ENCODE peak calls at places on chromosomes 2 and 18, in seven cellular contexts. H, Q, J, I, D, T and N are unnamed samples.

GRCh38 chr2:234840336-234840735 is 111.5 kb upstream of the SH3BP4 start:
- DNase-seq in H (no peak), Q (no peak), J (peak), I (peak), D (peak), T (peak), N (peak)

GRCh38 chr2:19195681-19196080 is 162.7 kb downstream of the OSR1 start:
- DNase-seq in H (no peak), Q (no peak), J (peak), I (no peak), D (no peak), T (no peak), N (no peak)

GRCh38 chr2:20650412-20650879 is 452 bp downstream of the HS1BP3 start:
- DNase-seq in H (no peak), Q (peak), J (no peak), I (no peak), D (no peak), T (no peak), N (no peak)

GRCh38 chr2:239693330-239693729 is 292.5 kb upstream of the HDAC4 start:
- DNase-seq in H (no peak), Q (no peak), J (no peak), I (no peak), D (no peak), T (no peak), N (no peak)

GRCh38 chr2:118994778-118995177 is 52.8 kb downstream of the MARCO start:
- DNase-seq in H (peak), Q (no peak), J (no peak), I (no peak), D (no peak), T (no peak), N (no peak)

GRCh38 chr2:112973156-112973555 is 4.7 kb upstream of the IL36G start:
- DNase-seq in H (no peak), Q (no peak), J (no peak), I (no peak), D (no peak), T (no peak), N (no peak)

GRCh38 chr2:147214900-147215299 is 629.9 kb upstream of the ACVR2A start:
- DNase-seq in H (no peak), Q (no peak), J (no peak), I (no peak), D (peak), T (no peak), N (no peak)

GRCh38 chr2:39304200-39304599 is 60.4 kb upstream of the CDKL4 start:
- DNase-seq in H (no peak), Q (no peak), J (no peak), I (peak), D (no peak), T (no peak), N (no peak)

GRCh38 chr2:3642521-3643215 is 15.3 kb upstream of the ALLC start:
- DNase-seq in H (no peak), Q (no peak), J (no peak), I (no peak), D (no peak), T (peak), N (no peak)

GRCh38 chr2:218879881-218880748 is 537 bp upstream of the WNT10A start:
- DNase-seq in H (peak), Q (no peak), J (no peak), I (no peak), D (no peak), T (peak), N (peak)

GRCh38 chr2:26629751-26630150 is 11.4 kb downstream of the CIB4 start:
- DNase-seq in H (no peak), Q (no peak), J (no peak), I (no peak), D (no peak), T (no peak), N (no peak)

GRCh38 chr2:209525336-209525735 is 101.5 kb downstream of the MAP2 start:
- DNase-seq in H (no peak), Q (no peak), J (no peak), I (no peak), D (no peak), T (no peak), N (no peak)

GRCh38 chr2:74440005-74440377 is 1.7 kb downstream of the RTKN start:
- DNase-seq in H (no peak), Q (no peak), J (peak), I (peak), D (peak), T (no peak), N (peak)

GRCh38 chr2:46814160-46814559 is 101.4 kb downstream of the MCFD2 start:
- DNase-seq in H (no peak), Q (no peak), J (peak), I (peak), D (peak), T (no peak), N (no peak)

GRCh38 chr18:74692367-74693013 is 94.8 kb downstream of the ZNF407 start:
- DNase-seq in H (no peak), Q (peak), J (no peak), I (no peak), D (no peak), T (no peak), N (no peak)

GRCh38 chr2:225472161-225472560 is 72.7 kb downstream of the NYAP2 start:
- DNase-seq in H (no peak), Q (no peak), J (no peak), I (no peak), D (peak), T (peak), N (no peak)

GRCh38 chr2:96260404-96261260 is 5.2 kb downstream of the TMEM127 start:
- DNase-seq in H (no peak), Q (peak), J (peak), I (peak), D (peak), T (peak), N (peak)

GRCh38 chr2:120764434-120764833 is 28.8 kb downstream of the GLI2 start:
- DNase-seq in H (no peak), Q (no peak), J (no peak), I (no peak), D (no peak), T (no peak), N (no peak)

GRCh38 chr2:71827973-71828372 is 319.7 kb downstream of the CYP26B1 start:
- DNase-seq in H (no peak), Q (no peak), J (no peak), I (no peak), D (no peak), T (no peak), N (no peak)

GRCh38 chr2:18171191-18172139 is 293.0 kb downstream of the KCNS3 start:
- DNase-seq in H (no peak), Q (no peak), J (peak), I (peak), D (no peak), T (no peak), N (no peak)

GRCh38 chr2:133331437-133331836 is 236.8 kb downstream of the NCKAP5 start:
- DNase-seq in H (no peak), Q (no peak), J (no peak), I (no peak), D (no peak), T (no peak), N (no peak)

GRCh38 chr2:82650038-82650437 is 1809.0 kb downstream of the SUCLG1 start:
- DNase-seq in H (no peak), Q (peak), J (no peak), I (no peak), D (no peak), T (no peak), N (no peak)

GRCh38 chr2:5140367-5140766 is 551.8 kb upstream of the SOX11 start:
- DNase-seq in H (no peak), Q (no peak), J (peak), I (peak), D (no peak), T (no peak), N (no peak)

GRCh38 chr2:58428553-58429284 is 187.6 kb upstream of the FANCL start:
- DNase-seq in H (no peak), Q (no peak), J (no peak), I (peak), D (peak), T (no peak), N (peak)

GRCh38 chr18:58590231-58590630 is 38.7 kb downstream of the ALPK2 start:
- DNase-seq in H (no peak), Q (no peak), J (peak), I (peak), D (peak), T (peak), N (peak)

GRCh38 chr2:51612387-51612786 is 580.5 kb upstream of the NRXN1 start:
- DNase-seq in H (no peak), Q (no peak), J (no peak), I (no peak), D (no peak), T (no peak), N (no peak)

GRCh38 chr18:37299471-37300304 is 265.9 kb downstream of the CELF4 start:
- DNase-seq in H (no peak), Q (peak), J (peak), I (peak), D (peak), T (no peak), N (no peak)

GRCh38 chr2:175203621-175204496 is 22.3 kb upstream of the ATP5MC3 start:
- DNase-seq in H (peak), Q (peak), J (peak), I (peak), D (peak), T (peak), N (peak)

GRCh38 chr2:241300000-241300399 is 15.5 kb downstream of the HDLBP start:
- DNase-seq in H (peak), Q (no peak), J (no peak), I (no peak), D (no peak), T (no peak), N (no peak)

GRCh38 chr2:12688156-12688555 is 28.6 kb upstream of the TRIB2 start:
- DNase-seq in H (no peak), Q (no peak), J (no peak), I (no peak), D (no peak), T (no peak), N (no peak)

GRCh38 chr2:231181848-231182247 is 16.6 kb upstream of the ARMC9 start:
- DNase-seq in H (no peak), Q (peak), J (peak), I (peak), D (no peak), T (no peak), N (no peak)

GRCh38 chr2:69227717-69228116 is 159.3 kb downstream of the GFPT1 start:
- DNase-seq in H (no peak), Q (no peak), J (no peak), I (no peak), D (no peak), T (no peak), N (no peak)

GRCh38 chr18:37019157-37019571 is 190.2 kb downstream of the KIAA1328 start:
- DNase-seq in H (no peak), Q (peak), J (peak), I (peak), D (peak), T (peak), N (no peak)

GRCh38 chr2:1378456-1379150 is 34.7 kb upstream of the TPO start:
- DNase-seq in H (no peak), Q (no peak), J (no peak), I (no peak), D (no peak), T (no peak), N (no peak)

GRCh38 chr2:1373794-1374193 is 39.5 kb upstream of the TPO start:
- DNase-seq in H (no peak), Q (no peak), J (no peak), I (no peak), D (no peak), T (no peak), N (no peak)

GRCh38 chr2:1374281-1374680 is 39.0 kb upstream of the TPO start:
- DNase-seq in H (no peak), Q (no peak), J (no peak), I (no peak), D (no peak), T (no peak), N (no peak)

GRCh38 chr2:1377473-1377872 is 35.8 kb upstream of the TPO start:
- DNase-seq in H (no peak), Q (no peak), J (no peak), I (no peak), D (no peak), T (no peak), N (no peak)
- TF ChIP-seq CTCF in H (no peak), Q (no peak), J (no peak), I (no peak), D (no peak), T (no peak), N (no peak)

GRCh38 chr18:7567487-7568425 is 640 bp downstream of the PTPRM start:
- DNase-seq in H (no peak), Q (no peak), J (peak), I (peak), D (peak), T (no peak), N (peak)

GRCh38 chr18:7566244-7566586 is 901 bp upstream of the PTPRM start:
- DNase-seq in H (no peak), Q (no peak), J (no peak), I (peak), D (peak), T (no peak), N (no peak)

GRCh38 chr18:7565677-7566076 is 1.4 kb upstream of the PTPRM start:
- DNase-seq in H (no peak), Q (no peak), J (no peak), I (no peak), D (no peak), T (no peak), N (no peak)

GRCh38 chr18:7568426-7568825 is 1.3 kb downstream of the PTPRM start:
- DNase-seq in H (no peak), Q (no peak), J (peak), I (peak), D (peak), T (peak), N (peak)

GRCh38 chr18:7566587-7567486 is at the start of gene PTPRM:
- DNase-seq in H (no peak), Q (peak), J (peak), I (peak), D (peak), T (peak), N (peak)
- TF ChIP-seq CTCF in H (no peak), Q (no peak), J (peak), I (peak), D (peak), T (no peak), N (no peak)

DNA sequence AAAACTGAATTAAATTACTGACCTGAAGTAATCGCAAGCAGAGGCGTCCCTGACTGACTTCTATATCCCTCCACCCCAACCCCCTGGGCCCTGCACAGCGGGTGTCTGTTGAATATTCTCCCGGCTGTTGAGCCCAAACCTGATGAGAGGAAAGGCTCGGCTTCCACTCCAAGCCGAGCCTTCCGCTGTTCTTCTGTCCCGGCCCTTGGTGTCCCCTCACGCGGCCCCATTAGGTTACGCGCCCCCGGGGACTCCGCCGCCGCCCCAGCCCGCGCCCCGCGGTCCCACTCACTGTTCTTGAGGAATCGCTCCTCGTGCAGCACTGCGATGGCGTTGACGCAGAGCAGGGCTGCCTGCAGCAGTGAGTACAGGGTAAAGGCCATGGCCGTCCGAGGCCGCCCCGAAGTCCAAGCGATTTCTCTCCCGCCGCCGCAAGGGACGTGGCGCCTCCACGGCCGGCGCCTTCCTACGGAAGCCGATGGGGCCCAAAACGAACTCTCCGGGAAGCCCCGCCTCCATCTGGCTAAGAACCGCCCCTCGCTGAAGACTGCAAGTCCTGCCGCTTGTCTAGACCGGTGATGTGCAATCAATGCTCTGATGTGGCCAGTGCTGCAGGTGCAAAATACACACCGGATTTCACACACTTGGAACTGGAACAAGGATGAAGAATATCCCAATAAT is at the start of gene IER3IP1:
- DNase-seq in H (peak), Q (peak), J (peak), I (peak), D (peak), T (peak), N (peak)
- TF ChIP-seq CTCF in H (no peak), Q (no peak), J (no peak), I (no peak), D (no peak), T (no peak), N (no peak)

DNA sequence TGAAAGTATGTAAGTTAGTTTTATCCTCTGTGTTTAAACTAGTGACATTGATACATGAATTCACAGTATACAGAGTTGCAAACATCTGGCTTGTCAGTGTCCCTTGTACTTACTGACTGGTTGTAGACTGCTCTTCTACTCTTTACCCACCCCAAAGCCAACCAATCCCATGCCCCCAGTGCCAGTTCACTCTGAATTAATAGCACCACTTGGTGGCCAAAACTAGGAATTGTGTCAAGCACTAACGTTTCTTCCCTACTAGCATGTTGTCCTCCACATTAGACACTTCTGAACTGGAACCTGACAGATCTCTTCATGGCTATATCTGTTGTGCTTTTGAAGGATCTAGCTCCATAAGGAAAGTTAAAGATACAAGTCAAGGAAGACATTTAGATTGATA is 27.2 kb upstream of the OTX1 start:
- DNase-seq in H (no peak), Q (peak), J (peak), I (peak), D (peak), T (no peak), N (no peak)
- TF ChIP-seq CTCF in H (no peak), Q (peak), J (no peak), I (peak), D (peak), T (peak), N (no peak)

GRCh38 chr2:116749994-116750393 is 1064.5 kb upstream of the DDX18 start:
- DNase-seq in H (no peak), Q (no peak), J (no peak), I (no peak), D (no peak), T (no peak), N (no peak)

DNA sequence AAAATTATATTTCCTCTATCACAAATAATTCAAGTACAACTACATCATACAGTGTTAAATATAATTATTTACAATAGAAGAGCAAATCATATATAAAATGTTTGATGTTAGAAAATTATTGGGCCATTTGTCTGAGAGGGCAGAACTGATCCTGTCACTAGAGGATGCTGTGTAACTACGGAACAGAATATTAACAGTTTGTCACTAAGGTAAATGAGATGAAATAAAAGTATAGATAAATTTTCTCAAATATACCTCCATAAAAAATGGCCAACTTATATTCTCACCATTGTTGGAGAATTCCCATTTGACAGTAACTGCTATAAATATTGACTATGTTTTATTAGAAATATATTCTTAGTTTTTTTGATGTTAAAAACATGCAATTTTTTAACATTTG is 1067.4 kb upstream of the DDX18 start:
- DNase-seq in H (no peak), Q (no peak), J (no peak), I (no peak), D (no peak), T (no peak), N (no peak)
- TF ChIP-seq CTCF in H (no peak), Q (peak), J (no peak), I (no peak), D (no peak), T (no peak), N (peak)

GRCh38 chr18:48136051-48136543 is 205.6 kb upstream of the SMAD2 start:
- DNase-seq in H (no peak), Q (no peak), J (no peak), I (no peak), D (peak), T (no peak), N (peak)
- TF ChIP-seq CTCF in H (no peak), Q (no peak), J (no peak), I (no peak), D (no peak), T (no peak), N (no peak)

GRCh38 chr18:61736168-61736567 is 156.6 kb downstream of the RNF152 start:
- DNase-seq in H (no peak), Q (no peak), J (no peak), I (no peak), D (no peak), T (no peak), N (no peak)

GRCh38 chr18:61738488-61738887 is 154.3 kb downstream of the RNF152 start:
- DNase-seq in H (no peak), Q (peak), J (peak), I (no peak), D (no peak), T (no peak), N (no peak)

GRCh38 chr18:61741881-61742280 is 150.9 kb downstream of the RNF152 start:
- DNase-seq in H (no peak), Q (no peak), J (no peak), I (peak), D (no peak), T (no peak), N (no peak)

GRCh38 chr18:61735564-61736102 is 157.2 kb downstream of the RNF152 start:
- DNase-seq in H (no peak), Q (no peak), J (no peak), I (no peak), D (no peak), T (no peak), N (no peak)

GRCh38 chr18:61738042-61738441 is 154.8 kb downstream of the RNF152 start:
- DNase-seq in H (no peak), Q (no peak), J (no peak), I (no peak), D (no peak), T (no peak), N (no peak)
- TF ChIP-seq CTCF in H (no peak), Q (no peak), J (no peak), I (no peak), D (no peak), T (no peak), N (no peak)

GRCh38 chr2:151947524-151948165 is 119.4 kb upstream of the ARL5A start:
- DNase-seq in H (no peak), Q (peak), J (no peak), I (peak), D (no peak), T (no peak), N (no peak)
- TF ChIP-seq CTCF in H (no peak), Q (no peak), J (no peak), I (no peak), D (no peak), T (no peak), N (no peak)